ENCODE peak calls at places on chromosomes 6 and 20, in eight cellular contexts. E, I, H, Z, R, A, O and N are unnamed samples.

GRCh38 chr6:35581633-35582032 is 68.9 kb upstream of the TULP1 start:
- DNase-seq in O (no peak), H (peak), E (no peak), I (no peak), Z (no peak), R (no peak), A (no peak), N (no peak)

GRCh38 chr20:39660251-39660650 is 698.1 kb downstream of the DHX35 start:
- DNase-seq in O (no peak), A (no peak), H (peak), R (no peak), E (no peak), Z (no peak), I (no peak), N (no peak)

GRCh38 chr6:96812077-96812703 is 25.1 kb downstream of the GPR63 start:
- DNase-seq in R (no peak), I (no peak), E (no peak), O (no peak), A (no peak), Z (no peak), H (peak), N (no peak)

GRCh38 chr6:149642829-149643580 is 5.5 kb downstream of the KATNA1 start:
- DNase-seq in Z (no peak), I (no peak), E (no peak), R (no peak), H (peak), O (no peak), A (no peak), N (no peak)

GRCh38 chr6:159163901-159164370 is 5.3 kb upstream of the FNDC1 start:
- DNase-seq in H (peak), A (no peak), O (no peak), Z (no peak), I (no peak), E (no peak), R (no peak), N (no peak)

GRCh38 chr20:37954626-37955025 is 51.7 kb downstream of the VSTM2L start:
- DNase-seq in E (no peak), Z (no peak), H (no peak), A (no peak), O (no peak), R (no peak), I (no peak), N (no peak)

GRCh38 chr20:37270586-37271420 is 9.2 kb upstream of the GHRH start:
- DNase-seq in O (no peak), I (no peak), E (no peak), R (no peak), A (no peak), H (peak), Z (no peak), N (no peak)

GRCh38 chr6:87543836-87544735 is 45.7 kb downstream of the RARS2 start:
- DNase-seq in E (no peak), I (no peak), A (no peak), H (no peak), O (no peak), R (no peak), Z (no peak), N (no peak)

GRCh38 chr6:98514073-98514720 is 320.2 kb upstream of the POU3F2 start:
- DNase-seq in E (peak), H (no peak), R (no peak), Z (no peak), I (no peak), A (no peak), O (no peak), N (no peak)

GRCh38 chr6:134172020-134172766 is 119.8 kb upstream of the SLC2A12 start:
- DNase-seq in H (peak), I (no peak), E (no peak), O (no peak), R (no peak), A (no peak), Z (no peak), N (no peak)

GRCh38 chr6:146785001-146785585 is 186.3 kb downstream of the ADGB start:
- DNase-seq in A (peak), I (peak), O (peak), R (no peak), E (peak), H (peak), Z (peak), N (no peak)

GRCh38 chr20:57089701-57090144 is 176.7 kb downstream of the BMP7 start:
- DNase-seq in A (peak), E (peak), Z (peak), H (peak), R (peak), I (no peak), O (peak), N (no peak)

GRCh38 chr6:155417454-155417853 is 38.2 kb downstream of the NOX3 start:
- DNase-seq in Z (peak), O (no peak), R (no peak), A (no peak), E (no peak), H (peak), I (no peak), N (no peak)

GRCh38 chr6:153537422-153537821 is 406.3 kb upstream of the RGS17 start:
- DNase-seq in Z (no peak), A (no peak), I (no peak), O (no peak), E (no peak), R (no peak), H (no peak), N (no peak)

GRCh38 chr6:136608991-136609390 is 58.8 kb upstream of the MAP7 start:
- DNase-seq in A (no peak), Z (no peak), I (peak), O (no peak), E (peak), R (no peak), H (peak), N (no peak)

GRCh38 chr6:45533394-45533793 is 155.7 kb upstream of the SUPT3H start:
- DNase-seq in H (no peak), O (no peak), E (no peak), A (no peak), R (no peak), I (no peak), Z (no peak), N (no peak)